ENCODE peak calls at places on chromosomes 11 and 22, in six cellular contexts. K is upper lobe of right lung, I is IMR-90, W is H9, Z is substantia nigra, Y is Peyer's patch. C is an unnamed sample.

GRCh38 chr11:123977731-123978347 is at the start of gene OR10S1:
- DNase-seq in Z (no peak), Y (no peak), W (no peak), I (no peak), K (no peak), C (no peak)

GRCh38 chr11:122098223-122098980 is 17.6 kb downstream of the BLID start:
- DNase-seq in W (no peak), I (no peak), Y (no peak), K (no peak), Z (no peak), C (no peak)

GRCh38 chr11:111829185-111829968 is 42.0 kb downstream of the ALG9 start:
- DNase-seq in Z (no peak), W (no peak), K (no peak), Y (no peak), I (no peak), C (no peak)

GRCh38 chr22:31332886-31333285 is 13.3 kb downstream of the PATZ1 start:
- DNase-seq in W (no peak), Z (no peak), Y (no peak), K (no peak), I (peak), C (no peak)

GRCh38 chr11:89442801-89443200 is 48.4 kb downstream of the NOX4 start:
- DNase-seq in I (no peak), W (no peak), Y (no peak), Z (no peak), K (no peak), C (no peak)

GRCh38 chr11:78740175-78741161 is 165.8 kb upstream of the NARS2 start:
- DNase-seq in Y (no peak), W (no peak), K (no peak), Z (no peak), I (no peak), C (no peak)

GRCh38 chr11:47590026-47590861 is 3.8 kb downstream of the FAM180B start:
- DNase-seq in I (no peak), Z (no peak), Y (no peak), W (peak), K (no peak), C (no peak)

GRCh38 chr11:116073854-116074837 is 569.9 kb upstream of the CADM1 start:
- DNase-seq in Z (no peak), W (no peak), K (no peak), Y (peak), I (no peak), C (no peak)

GRCh38 chr11:84865791-84866535 is 761.2 kb downstream of the DLG2 start:
- DNase-seq in I (no peak), Y (no peak), W (no peak), K (no peak), Z (no peak), C (no peak)

GRCh38 chr11:28715726-28716125 is 607.5 kb downstream of the METTL15 start:
- DNase-seq in K (no peak), Y (no peak), I (no peak), W (no peak), Z (no peak), C (no peak)

GRCh38 chr22:26937213-26937612 is 279.8 kb downstream of the MIAT start:
- DNase-seq in Z (no peak), K (no peak), W (no peak), I (no peak), Y (no peak), C (no peak)

GRCh38 chr11:119990306-119991021 is 147.4 kb downstream of the TRIM29 start:
- DNase-seq in Z (peak), I (no peak), K (peak), Y (no peak), W (no peak), C (peak)

GRCh38 chr11:78139422-78140391 is at the start of gene ALG8:
- DNase-seq in I (peak), K (peak), Y (peak), W (peak), Z (peak), C (peak)

GRCh38 chr11:74992852-74993251 is 4.1 kb downstream of the NEU3 start:
- DNase-seq in Y (no peak), Z (no peak), W (no peak), K (no peak), I (no peak), C (no peak)

GRCh38 chr11:77175021-77175842 is 47.2 kb downstream of the MYO7A start:
- DNase-seq in W (no peak), Z (no peak), K (no peak), I (no peak), Y (no peak), C (no peak)

GRCh38 chr11:61027141-61027840 is 55.8 kb downstream of the CD6 start:
- DNase-seq in Z (no peak), Y (peak), I (no peak), K (no peak), W (no peak), C (no peak)

GRCh38 chr11:45885274-45885920 is at the start of gene MAPK8IP1:
- DNase-seq in Y (peak), I (no peak), W (peak), Z (no peak), K (no peak), C (no peak)

GRCh38 chr11:11608783-11609232 is 13.0 kb downstream of the GALNT18 start:
- DNase-seq in Z (no peak), Y (no peak), I (peak), K (no peak), W (no peak), C (no peak)

GRCh38 chr11:69551963-69552362 is 70.5 kb downstream of the LINC01488 start:
- DNase-seq in K (peak), I (no peak), Z (no peak), Y (no peak), W (no peak), C (no peak)

GRCh38 chr22:46309526-46310085 is 12.9 kb downstream of the GTSE1 start:
- DNase-seq in K (no peak), I (no peak), Z (no peak), W (no peak), Y (no peak), C (no peak)

GRCh38 chr11:57233702-57234101 is 3.3 kb downstream of the APLNR start:
- DNase-seq in I (no peak), K (no peak), Z (no peak), W (no peak), Y (no peak), C (no peak)

GRCh38 chr22:20567993-20568417 is 60.6 kb downstream of the MED15 start:
- DNase-seq in K (peak), I (peak), Z (no peak), W (no peak), Y (no peak), C (no peak)

GRCh38 chr22:16917144-16918003 is 90.6 kb downstream of the GAB4 start:
- DNase-seq in W (peak), I (peak), Y (peak), K (peak), Z (peak), C (peak)

GRCh38 chr11:26228778-26229177 is 103.2 kb upstream of the ANO3 start:
- DNase-seq in Z (no peak), K (no peak), I (peak), Y (no peak), W (no peak), C (no peak)

GRCh38 chr11:8209208-8209807 is 40.5 kb upstream of the RIC3 start:
- DNase-seq in I (no peak), Y (peak), W (peak), Z (no peak), K (no peak), C (no peak)

GRCh38 chr11:102085864-102086551 is 24.2 kb upstream of the YAP1 start:
- DNase-seq in W (no peak), K (no peak), Z (no peak), Y (no peak), I (peak), C (no peak)
- H3K27ac ChIP-seq in W (no peak), K (no peak), Z (no peak), Y (no peak), I (no peak), C (no peak)

DNA sequence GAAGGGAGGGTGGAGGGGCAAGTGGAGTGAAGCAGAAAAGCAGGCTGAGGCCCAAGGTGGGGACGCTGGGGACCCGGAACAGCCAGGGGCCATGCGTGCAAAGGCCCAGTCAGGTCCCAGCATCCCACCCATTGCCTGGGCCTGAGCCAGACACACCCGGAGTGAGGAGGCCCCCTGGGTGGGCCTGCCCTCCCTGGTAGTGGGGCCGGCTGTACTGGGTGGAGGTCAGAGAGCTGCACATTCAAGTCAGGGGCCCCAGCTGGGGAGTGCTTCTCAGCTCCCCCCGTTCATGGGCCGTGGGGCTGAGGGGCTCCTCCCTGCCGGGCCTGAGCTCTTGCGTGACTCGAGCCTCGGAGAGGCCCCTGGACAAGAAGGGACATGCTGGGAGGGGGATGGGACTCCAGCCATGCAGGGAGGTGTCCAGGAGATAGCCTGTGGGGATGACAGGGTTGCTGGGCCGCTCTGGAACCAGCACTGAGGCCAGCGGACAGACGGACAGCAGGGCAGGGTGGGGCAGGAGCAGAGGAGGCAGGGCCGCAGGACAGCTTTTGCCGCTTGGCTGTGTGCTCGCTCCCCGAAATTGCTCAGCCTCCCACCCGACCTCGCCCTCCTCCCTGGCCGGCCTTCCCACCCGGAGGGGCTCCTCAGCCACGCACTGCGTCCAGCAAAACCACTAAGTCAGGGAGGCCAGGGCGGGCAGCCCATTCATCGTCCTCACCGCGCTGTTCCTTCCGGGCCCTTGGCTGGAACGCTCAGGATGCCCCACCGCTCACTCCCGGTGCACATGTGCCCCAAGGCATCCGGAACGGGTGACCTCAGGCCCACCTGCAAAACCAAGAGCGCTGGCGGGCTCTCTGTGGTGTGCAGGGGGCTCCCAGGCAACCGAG is 7.9 kb downstream of the TNNT3 start:
- DNase-seq in Y (no peak), K (no peak), W (no peak), I (no peak), Z (no peak), C (no peak)
- H3K27ac ChIP-seq in Y (no peak), K (no peak), W (no peak), I (no peak), Z (no peak), C (peak)

DNA sequence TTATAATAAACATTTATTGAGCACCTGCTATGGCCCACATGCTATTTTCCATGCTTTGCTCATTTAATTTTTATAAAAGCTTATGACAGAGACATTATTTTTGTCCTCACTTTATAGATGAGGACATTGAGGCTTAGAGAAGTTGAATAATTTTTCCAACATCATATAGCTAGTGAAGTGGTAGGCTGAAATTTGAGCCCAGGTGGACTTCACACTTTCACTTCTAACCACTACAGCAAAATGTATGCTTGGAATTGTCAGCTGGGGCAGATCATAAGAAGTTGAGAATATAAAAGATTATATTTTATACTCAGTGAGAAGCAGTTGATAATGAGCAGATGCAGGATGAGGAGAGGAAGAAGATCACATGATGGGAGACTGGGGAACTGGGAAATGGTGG is 146.1 kb downstream of the LDLRAD3 start:
- DNase-seq in Z (no peak), I (no peak), Y (no peak), K (no peak), W (no peak), C (no peak)
- H3K27ac ChIP-seq in Z (no peak), I (no peak), Y (no peak), K (no peak), W (no peak), C (no peak)

GRCh38 chr11:128463386-128463829 is 124.0 kb downstream of the ETS1 start:
- DNase-seq in Z (no peak), K (no peak), Y (no peak), W (no peak), I (peak), C (peak)

GRCh38 chr11:128464878-128465277 is 122.5 kb downstream of the ETS1 start:
- DNase-seq in W (no peak), Z (no peak), I (no peak), Y (no peak), K (no peak), C (no peak)

GRCh38 chr11:128462189-128462588 is 125.2 kb downstream of the ETS1 start:
- DNase-seq in K (no peak), W (no peak), Z (no peak), Y (no peak), I (no peak), C (no peak)

GRCh38 chr11:128463975-128464374 is 123.4 kb downstream of the ETS1 start:
- DNase-seq in W (no peak), I (peak), Y (no peak), Z (no peak), K (no peak), C (no peak)

GRCh38 chr11:128462802-128463385 is 124.5 kb downstream of the ETS1 start:
- DNase-seq in Y (no peak), Z (no peak), W (no peak), I (no peak), K (no peak), C (no peak)
- H3K27ac ChIP-seq in Y (peak), Z (no peak), W (no peak), I (peak), K (peak), C (peak)

GRCh38 chr11:65309006-65309405 is 5.7 kb upstream of the CDC42EP2 start:
- DNase-seq in Y (no peak), I (no peak), W (no peak), Z (no peak), K (no peak), C (no peak)
- H3K27ac ChIP-seq in Y (no peak), I (no peak), W (no peak), Z (no peak), K (peak), C (no peak)

GRCh38 chr11:71137376-71137775 is 115.0 kb downstream of the SHANK2 start:
- DNase-seq in I (no peak), K (no peak), W (no peak), Z (no peak), Y (no peak), C (no peak)
- H3K27ac ChIP-seq in I (no peak), K (no peak), W (no peak), Z (no peak), Y (no peak), C (no peak)

DNA sequence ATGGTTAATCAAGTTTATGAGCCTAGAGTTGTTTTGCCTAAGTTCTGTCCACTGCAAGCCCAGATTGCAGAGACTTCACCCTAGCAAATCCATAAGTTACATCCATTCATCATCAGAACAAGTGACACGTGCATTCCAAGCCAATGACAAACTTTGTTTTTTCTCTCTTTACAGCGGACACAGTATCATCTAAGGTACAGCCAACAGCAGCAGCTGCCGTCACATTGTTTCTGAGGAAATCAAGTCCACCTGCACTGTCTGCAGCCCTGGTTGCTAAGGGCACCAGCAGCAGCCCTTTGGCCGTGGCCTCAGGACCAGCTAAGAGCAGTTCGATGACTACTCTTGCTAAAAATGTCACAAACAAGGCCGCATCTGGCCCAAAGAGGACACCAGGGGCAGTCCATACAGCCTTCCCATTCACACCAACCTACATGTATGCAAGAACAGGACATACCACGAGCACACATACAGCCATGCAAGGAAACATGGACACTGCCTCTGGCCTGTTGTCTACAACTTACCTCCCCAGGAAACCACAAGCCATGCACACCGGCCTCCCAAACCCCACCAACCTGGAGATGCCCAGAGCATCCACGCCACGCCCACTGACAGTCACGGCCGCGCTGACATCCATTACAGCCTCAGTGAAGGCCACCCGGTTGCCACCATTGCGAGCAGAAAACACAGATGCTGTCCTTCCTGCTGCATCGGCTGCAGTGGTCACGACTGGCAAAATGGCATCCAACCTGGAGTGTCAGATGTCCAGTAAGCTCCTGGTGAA is 155.8 kb downstream of the C11orf91 start:
- DNase-seq in Z (no peak), W (no peak), I (no peak), K (no peak), Y (no peak), C (no peak)
- H3K27ac ChIP-seq in Z (no peak), W (no peak), I (no peak), K (no peak), Y (no peak), C (no peak)

GRCh38 chr22:17997456-17997855 is 26.9 kb downstream of the MICAL3 start:
- DNase-seq in I (no peak), W (no peak), K (no peak), Y (no peak), Z (no peak), C (no peak)
- H3K27ac ChIP-seq in I (no peak), W (no peak), K (no peak), Y (peak), Z (no peak), C (no peak)

DNA sequence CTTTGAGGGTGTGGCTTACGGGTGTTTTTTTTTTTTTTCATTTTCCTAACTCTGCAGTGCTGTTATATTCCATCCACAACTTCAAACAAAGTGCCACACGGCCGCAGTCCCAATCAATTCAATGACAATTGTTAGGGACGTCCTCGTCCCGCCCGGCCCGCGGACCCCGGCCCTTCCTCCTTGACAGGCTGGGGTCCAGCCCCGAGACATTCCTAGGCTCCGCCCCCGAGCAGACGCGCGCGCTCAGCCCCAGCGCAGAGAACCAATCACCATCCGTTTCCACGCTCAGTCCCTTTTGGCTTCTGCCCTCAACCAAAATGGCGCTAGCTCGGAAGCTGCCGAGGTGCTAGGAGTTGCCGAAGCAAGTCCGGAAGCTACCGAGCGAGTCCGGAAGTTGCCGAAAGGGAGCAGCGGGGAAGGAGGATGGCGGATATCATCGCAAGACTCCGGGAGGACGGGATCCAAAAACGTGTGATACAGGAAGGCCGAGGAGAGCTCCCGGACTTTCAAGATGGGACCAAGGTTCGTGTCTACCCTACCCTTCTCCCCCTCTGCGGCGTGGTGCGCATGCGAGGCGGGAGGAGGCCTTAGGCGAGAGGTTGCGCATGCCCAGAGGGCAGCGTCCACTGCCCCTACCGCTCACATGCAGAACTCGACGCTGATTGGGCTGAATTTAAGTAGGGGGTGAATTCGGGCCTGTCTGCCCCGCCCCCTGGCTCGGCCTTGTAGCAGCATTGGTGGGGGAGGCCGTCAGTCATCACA is at the start of gene AIP:
- DNase-seq in Z (peak), I (peak), K (peak), Y (peak), W (peak), C (peak)
- H3K27ac ChIP-seq in Z (peak), I (peak), K (peak), Y (peak), W (no peak), C (peak)

GRCh38 chr22:40511604-40512003 is 124.9 kb downstream of the MRTFA start:
- DNase-seq in I (no peak), Y (no peak), W (no peak), K (no peak), Z (no peak), C (no peak)
- H3K27ac ChIP-seq in I (peak), Y (peak), W (no peak), K (peak), Z (no peak), C (peak)